ENCODE peak calls at places on chromosomes 16 and 17, in five cellular contexts. K, L, Y, N and E are unnamed samples.

GRCh38 chr17:27216836-27217235 is 77.1 kb upstream of the WSB1 start:
- DNase-seq in K (no peak), L (no peak), Y (no peak), N (no peak), E (no peak)

GRCh38 chr16:3003582-3004270 is 9.0 kb upstream of the CLDN9 start:
- DNase-seq in K (peak; percentile 90), L (peak; percentile 96), Y (peak; percentile 99), N (peak; percentile 95), E (peak; percentile 93)

GRCh38 chr16:88351521-88352101 is 31.1 kb upstream of the ZNF469 start:
- DNase-seq in K (no peak), L (no peak), Y (no peak), N (no peak), E (no peak)

GRCh38 chr17:61986898-61987297 is 59.1 kb upstream of the INTS2 start:
- DNase-seq in K (no peak), L (no peak), Y (no peak), N (no peak), E (no peak)

GRCh38 chr16:29940656-29941055 is 14.6 kb upstream of the KCTD13 start:
- DNase-seq in K (no peak), L (no peak), Y (peak; percentile 2), N (no peak), E (no peak)

GRCh38 chr16:67537636-67538591 is 9.3 kb downstream of the RIPOR1 start:
- DNase-seq in K (peak; percentile 74), L (peak; percentile 75), Y (no peak), N (peak; percentile 67), E (no peak)

GRCh38 chr17:58508341-58509067 is 5.9 kb downstream of the MTMR4 start:
- DNase-seq in K (no peak), L (no peak), Y (no peak), N (no peak), E (no peak)

GRCh38 chr16:88368036-88368435 is 14.7 kb upstream of the ZNF469 start:
- DNase-seq in K (no peak), L (peak; percentile 0), Y (no peak), N (no peak), E (no peak)

GRCh38 chr16:67953641-67954375 is 9.9 kb upstream of the LCAT start:
- DNase-seq in K (no peak), L (no peak), Y (no peak), N (no peak), E (no peak)

GRCh38 chr17:3528604-3529511 is 28.8 kb downstream of the TRPV3 start:
- DNase-seq in K (no peak), L (no peak), Y (no peak), N (no peak), E (no peak)

GRCh38 chr17:10728331-10728730 is 1.5 kb downstream of the TMEM220 start:
- DNase-seq in K (no peak), L (no peak), Y (no peak), N (no peak), E (no peak)

GRCh38 chr17:65677932-65678331 is 116.5 kb upstream of the AXIN2 start:
- DNase-seq in K (no peak), L (no peak), Y (no peak), N (no peak), E (no peak)

GRCh38 chr17:82787081-82787848 is 35.4 kb downstream of the TBCD start:
- DNase-seq in K (no peak), L (no peak), Y (peak; percentile 97), N (no peak), E (no peak)

GRCh38 chr16:27248036-27248435 is 20.5 kb downstream of the NSMCE1 start:
- DNase-seq in K (no peak), L (no peak), Y (no peak), N (no peak), E (no peak)

GRCh38 chr16:27244363-27244755 is 24.2 kb downstream of the NSMCE1 start:
- DNase-seq in K (no peak), L (no peak), Y (no peak), N (no peak), E (no peak)

GRCh38 chr16:27243725-27244362 is 24.7 kb downstream of the NSMCE1 start:
- DNase-seq in K (no peak), L (no peak), Y (no peak), N (no peak), E (no peak)

GRCh38 chr16:27245276-27246231 is 23.0 kb downstream of the NSMCE1 start:
- DNase-seq in K (no peak), L (no peak), Y (no peak), N (no peak), E (no peak)

GRCh38 chr16:27246439-27246838 is 22.1 kb downstream of the NSMCE1 start:
- DNase-seq in K (no peak), L (no peak), Y (no peak), N (no peak), E (no peak)
- TF ChIP-seq CTCF in K (no peak), L (no peak), Y (no peak), N (no peak), E (no peak)

DNA sequence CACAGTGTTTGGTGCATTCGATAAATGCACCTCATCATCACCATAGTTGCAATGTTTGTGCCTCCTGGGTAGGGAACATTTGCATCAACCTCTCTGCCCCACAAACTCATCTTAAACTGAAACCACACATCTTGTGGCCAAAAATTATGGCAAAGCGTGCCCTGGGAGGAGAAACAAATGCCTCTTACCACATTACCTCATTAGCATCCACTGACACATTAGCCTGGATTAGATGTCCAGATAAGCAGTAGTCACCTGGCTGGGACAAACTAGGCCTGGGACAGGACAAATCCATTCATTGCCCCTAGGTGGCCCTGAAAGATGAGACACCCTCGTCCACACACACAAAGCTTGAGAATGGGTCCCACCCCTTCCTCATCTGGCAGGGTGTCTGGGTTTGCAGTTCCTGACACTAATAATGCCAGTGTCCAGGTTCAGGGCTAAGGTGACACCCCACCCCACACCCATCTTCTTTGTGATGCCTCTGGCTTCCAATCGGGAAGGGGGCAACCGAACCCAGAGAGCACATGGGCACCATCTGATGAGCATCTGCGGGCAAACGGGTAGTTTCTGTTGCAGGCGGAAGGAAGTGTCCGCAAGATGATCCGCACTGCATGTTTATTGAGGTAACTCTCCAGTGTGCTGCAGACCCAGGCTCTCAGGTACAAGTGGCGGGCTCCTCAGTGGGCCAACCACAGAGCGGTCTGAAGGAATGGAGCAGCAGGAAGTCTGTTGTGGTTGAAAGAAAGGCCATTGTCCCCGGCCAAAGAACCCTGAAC is 8.6 kb downstream of the XYLT1 start:
- DNase-seq in K (peak; percentile 27), L (no peak), Y (no peak), N (no peak), E (no peak)
- TF ChIP-seq CTCF in K (peak; percentile 19), L (no peak), Y (no peak), N (no peak), E (no peak)

DNA sequence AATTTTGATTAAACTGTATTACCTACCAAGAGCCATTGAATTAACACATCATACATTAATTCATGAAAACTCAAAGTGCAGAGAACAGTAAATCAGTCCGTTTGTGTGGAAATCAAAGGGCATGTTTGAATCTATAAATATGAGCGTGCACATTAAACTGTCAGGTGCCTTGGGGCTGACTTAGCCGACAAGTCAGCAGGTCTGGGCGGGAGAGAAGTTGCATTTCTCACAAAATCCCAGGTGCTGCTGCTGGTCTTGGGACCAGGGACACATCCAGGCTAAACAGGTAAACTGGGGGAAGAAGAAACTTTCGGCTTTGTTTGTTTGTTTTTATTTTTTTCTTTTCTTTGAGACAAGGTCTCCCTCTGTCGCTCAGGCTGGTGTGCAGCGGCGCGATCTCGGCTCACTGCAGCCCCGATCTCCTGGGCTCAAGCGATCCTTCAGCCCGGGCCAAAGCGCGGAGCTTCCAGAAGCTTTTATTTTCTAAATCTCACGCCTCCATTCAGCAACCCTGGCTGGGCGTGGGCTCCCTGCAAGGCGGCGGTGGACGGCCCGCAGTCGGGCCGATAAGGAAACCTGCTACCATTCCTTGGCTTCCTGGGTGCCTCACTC is 213.9 kb downstream of the MRTFB start:
- DNase-seq in K (no peak), L (no peak), Y (no peak), N (no peak), E (no peak)
- TF ChIP-seq CTCF in K (no peak), L (no peak), Y (peak; percentile 23), N (no peak), E (no peak)

DNA sequence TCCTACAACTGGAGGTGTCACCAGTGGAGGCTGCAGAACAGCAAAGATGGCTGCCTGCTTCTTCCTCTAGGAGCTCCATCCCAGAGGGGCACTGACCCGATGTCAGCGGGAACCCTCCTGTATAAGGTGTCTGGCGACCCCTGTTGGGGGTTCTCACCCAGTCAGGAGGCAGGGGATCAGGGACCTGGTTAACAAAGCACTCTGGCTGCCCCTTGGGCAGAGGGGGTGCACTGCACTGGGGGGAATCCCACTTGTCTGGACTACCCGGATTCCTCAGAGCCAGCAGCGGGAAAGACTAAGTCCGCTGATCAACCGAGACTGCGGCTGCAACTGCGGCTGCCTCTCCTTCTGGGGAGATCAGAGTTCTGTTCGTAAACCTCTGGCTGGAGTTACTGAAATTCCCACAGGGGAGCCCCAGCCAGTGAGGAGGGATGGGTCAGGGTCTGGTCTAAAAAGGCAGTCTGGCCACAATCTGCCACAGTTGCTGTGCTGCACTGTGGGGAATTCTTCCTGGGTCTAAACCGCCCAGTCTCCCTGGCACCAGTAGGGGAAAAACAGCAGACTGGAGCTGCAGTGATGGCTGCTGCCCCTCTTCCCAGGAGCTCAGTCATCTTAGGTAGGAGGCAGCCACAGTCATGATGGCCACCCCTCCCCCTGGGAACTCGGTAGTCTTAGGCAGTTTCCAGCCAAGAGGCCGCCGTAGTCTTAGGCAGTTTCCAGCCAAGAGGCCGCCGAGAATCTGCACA is 213.4 kb downstream of the CYB561 start:
- DNase-seq in K (no peak), L (no peak), Y (no peak), N (peak; percentile 52), E (no peak)
- TF ChIP-seq CTCF in K (no peak), L (no peak), Y (no peak), N (peak; percentile 23), E (no peak)

GRCh38 chr16:636206-637080 is at the start of gene METTL26:
- DNase-seq in K (peak; percentile 96), L (peak; percentile 92), Y (peak; percentile 91), N (peak; percentile 96), E (peak; percentile 98)

GRCh38 chr16:634996-635395 is 1.1 kb downstream of the METTL26 start:
- DNase-seq in K (no peak), L (no peak), Y (no peak), N (no peak), E (no peak)

GRCh38 chr16:637081-638018 is 1.2 kb upstream of the METTL26 start:
- DNase-seq in K (no peak), L (peak; percentile 96), Y (peak; percentile 80), N (peak; percentile 91), E (no peak)

GRCh38 chr16:634051-634670 is 1.9 kb downstream of the METTL26 start:
- DNase-seq in K (no peak), L (no peak), Y (no peak), N (no peak), E (no peak)

GRCh38 chr16:635573-636205 is 416 bp downstream of the METTL26 start:
- DNase-seq in K (no peak), L (no peak), Y (no peak), N (no peak), E (no peak)
- TF ChIP-seq CTCF in K (no peak), L (no peak), Y (no peak), N (no peak), E (no peak)

GRCh38 chr17:76887809-76888208 is 19.6 kb downstream of the MGAT5B start:
- DNase-seq in K (no peak), L (no peak), Y (no peak), N (no peak), E (no peak)

GRCh38 chr17:76886395-76886794 is 18.2 kb downstream of the MGAT5B start:
- DNase-seq in K (no peak), L (no peak), Y (no peak), N (no peak), E (no peak)

GRCh38 chr17:76884995-76885896 is 17.0 kb downstream of the MGAT5B start:
- DNase-seq in K (no peak), L (peak; percentile 64), Y (no peak), N (peak; percentile 61), E (no peak)

GRCh38 chr17:76889323-76889722 is 21.1 kb downstream of the MGAT5B start:
- DNase-seq in K (no peak), L (no peak), Y (no peak), N (no peak), E (no peak)

GRCh38 chr17:76888661-76889060 is 20.5 kb downstream of the MGAT5B start:
- DNase-seq in K (no peak), L (peak; percentile 36), Y (no peak), N (peak; percentile 78), E (no peak)
- TF ChIP-seq CTCF in K (no peak), L (peak; percentile 24), Y (no peak), N (peak; percentile 65), E (no peak)